ENCODE peak calls at places on chromosomes 6 and 20, in five cellular contexts. E, J, F, Q and X are unnamed samples.

GRCh38 chr6:158122048-158122447 is 46.0 kb downstream of the SERAC1 start:
- DNase-seq in F (no peak), Q (no peak), E (no peak), J (no peak), X (no peak)

GRCh38 chr6:163897030-163897429 is 482.5 kb downstream of the QKI start:
- DNase-seq in J (no peak), E (no peak), F (no peak), Q (no peak), X (no peak)

GRCh38 chr6:55239099-55239498 is 64.8 kb downstream of the HCRTR2 start:
- DNase-seq in E (no peak), J (no peak), F (no peak), Q (no peak), X (no peak)

GRCh38 chr20:51236396-51236795 is 213.5 kb upstream of the KCNG1 start:
- DNase-seq in J (no peak), E (no peak), Q (no peak), F (no peak), X (no peak)

GRCh38 chr6:144912474-144912873 is 627.3 kb downstream of the UTRN start:
- DNase-seq in E (no peak), Q (no peak), J (no peak), F (no peak), X (no peak)

GRCh38 chr6:24936641-24937317 is 1.0 kb upstream of the RIPOR2 start:
- DNase-seq in J (no peak), F (peak; percentile 58), Q (no peak), E (no peak), X (no peak)

GRCh38 chr6:157989541-157990289 is 8.1 kb downstream of the SYNJ2 start:
- DNase-seq in Q (no peak), J (no peak), E (no peak), F (no peak), X (no peak)

GRCh38 chr6:2857580-2858337 is 16.1 kb upstream of the SERPINB1 start:
- DNase-seq in J (peak; percentile 66), F (peak; percentile 80), Q (no peak), E (no peak), X (no peak)

GRCh38 chr6:44001318-44001868 is 125.9 kb downstream of the MRPL14 start:
- DNase-seq in J (no peak), E (peak; percentile 12), F (peak; percentile 76), Q (no peak), X (no peak)

GRCh38 chr6:113031591-113031990 is 684.5 kb downstream of the RFPL4B start:
- DNase-seq in Q (no peak), F (no peak), E (no peak), J (no peak), X (no peak)

GRCh38 chr6:16802071-16802470 is 40.8 kb upstream of the ATXN1 start:
- DNase-seq in F (no peak), E (no peak), Q (no peak), J (no peak), X (no peak)

GRCh38 chr6:28488916-28489365 is 26.7 kb downstream of the GPX6 start:
- DNase-seq in J (no peak), F (peak; percentile 37), E (no peak), Q (no peak), X (no peak)

GRCh38 chr6:37965964-37966676 is 146.6 kb downstream of the ZFAND3 start:
- DNase-seq in Q (no peak), E (no peak), F (no peak), J (no peak), X (no peak)

GRCh38 chr6:79536969-79537747 is at the start of gene LCA5:
- DNase-seq in Q (peak; percentile 76), E (peak; percentile 93), F (peak; percentile 93), J (peak; percentile 73), X (peak; percentile 81)

GRCh38 chr6:161038229-161039003 is 46.8 kb downstream of the MAP3K4 start:
- DNase-seq in Q (no peak), J (no peak), E (peak; percentile 41), F (peak; percentile 37), X (no peak)

GRCh38 chr20:63540417-63541186 is 3.4 kb upstream of the PTK6 start:
- DNase-seq in F (no peak), J (no peak), Q (no peak), E (no peak), X (no peak)

GRCh38 chr6:153172815-153173214 is 41.7 kb upstream of the RGS17 start:
- DNase-seq in F (no peak), J (no peak), Q (no peak), E (no peak), X (no peak)

GRCh38 chr6:78093861-78094360 is 441.1 kb downstream of the MEI4 start:
- DNase-seq in F (no peak), E (no peak), Q (no peak), J (no peak), X (no peak)

GRCh38 chr6:27867051-27867940 is 44.9 kb downstream of the OR2B2 start:
- DNase-seq in F (peak; percentile 75), E (peak; percentile 88), Q (peak; percentile 68), J (peak; percentile 51), X (peak; percentile 57)

GRCh38 chr6:1247058-1247457 is 64.8 kb upstream of the FOXQ1 start:
- DNase-seq in Q (no peak), J (no peak), E (no peak), F (no peak), X (no peak)

GRCh38 chr6:1251198-1252155 is 60.4 kb upstream of the FOXQ1 start:
- DNase-seq in F (no peak), E (no peak), Q (no peak), J (no peak), X (no peak)

GRCh38 chr6:1253816-1254215 is 58.1 kb upstream of the FOXQ1 start:
- DNase-seq in F (no peak), J (no peak), E (no peak), Q (no peak), X (no peak)

GRCh38 chr6:1247894-1248293 is 64.0 kb upstream of the FOXQ1 start:
- DNase-seq in Q (no peak), J (no peak), E (no peak), F (no peak), X (no peak)

GRCh38 chr6:1250489-1251197 is 61.3 kb upstream of the FOXQ1 start:
- DNase-seq in E (no peak), F (no peak), J (no peak), Q (no peak), X (no peak)
- TF ChIP-seq CTCF in E (no peak), F (no peak), J (no peak), Q (no peak), X (no peak)

GRCh38 chr6:159968295-159969203 is at the start of gene IGF2R:
- DNase-seq in J (peak; percentile 93), F (peak; percentile 98), E (peak; percentile 93), Q (peak; percentile 92), X (peak; percentile 85)
- TF ChIP-seq CTCF in J (no peak), F (no peak), E (no peak), Q (peak; percentile 29), X (peak; percentile 32)

DNA sequence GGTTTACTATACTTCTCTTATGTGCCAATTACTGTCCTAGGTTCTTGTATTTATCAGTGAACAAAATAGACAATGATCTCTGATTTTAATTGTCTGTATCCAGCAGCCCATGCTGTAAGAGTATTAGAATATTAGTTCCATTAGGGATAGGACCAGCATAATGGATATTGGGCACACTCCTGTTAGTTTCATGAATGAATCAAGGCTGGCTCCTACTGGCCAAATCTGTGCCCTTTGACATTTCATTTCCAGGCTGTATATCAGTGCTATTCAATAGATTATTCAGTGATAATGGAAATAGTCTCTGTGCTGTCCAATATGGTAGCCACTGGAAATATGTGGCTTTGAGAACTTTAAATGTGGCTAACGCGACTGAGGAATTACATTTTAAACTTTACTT is 1007.9 kb upstream of the FLRT3 start:
- DNase-seq in F (no peak), E (no peak), Q (no peak), J (no peak), X (no peak)
- TF ChIP-seq CTCF in F (no peak), E (no peak), Q (no peak), J (no peak), X (no peak)

GRCh38 chr6:169324086-169324485 is 70.4 kb upstream of the THBS2 start:
- DNase-seq in Q (no peak), E (no peak), J (no peak), F (no peak), X (no peak)

GRCh38 chr6:169324661-169325459 is 71.2 kb upstream of the THBS2 start:
- DNase-seq in J (no peak), E (no peak), F (no peak), Q (no peak), X (no peak)

GRCh38 chr6:169328112-169328801 is 74.6 kb upstream of the THBS2 start:
- DNase-seq in F (no peak), Q (no peak), E (no peak), J (no peak), X (no peak)

GRCh38 chr6:169323221-169323620 is 69.6 kb upstream of the THBS2 start:
- DNase-seq in J (no peak), F (no peak), Q (no peak), E (no peak), X (no peak)

GRCh38 chr6:169326067-169326799 is 72.6 kb upstream of the THBS2 start:
- DNase-seq in F (no peak), J (no peak), E (no peak), Q (no peak), X (no peak)
- TF ChIP-seq CTCF in F (no peak), J (no peak), E (no peak), Q (no peak), X (peak; percentile 19)

GRCh38 chr6:137475103-137475502 is 19.1 kb downstream of the OLIG3 start:
- DNase-seq in E (no peak), Q (no peak), F (no peak), J (no peak), X (no peak)
- TF ChIP-seq CTCF in E (no peak), Q (no peak), F (no peak), J (no peak), X (peak; percentile 32)

DNA sequence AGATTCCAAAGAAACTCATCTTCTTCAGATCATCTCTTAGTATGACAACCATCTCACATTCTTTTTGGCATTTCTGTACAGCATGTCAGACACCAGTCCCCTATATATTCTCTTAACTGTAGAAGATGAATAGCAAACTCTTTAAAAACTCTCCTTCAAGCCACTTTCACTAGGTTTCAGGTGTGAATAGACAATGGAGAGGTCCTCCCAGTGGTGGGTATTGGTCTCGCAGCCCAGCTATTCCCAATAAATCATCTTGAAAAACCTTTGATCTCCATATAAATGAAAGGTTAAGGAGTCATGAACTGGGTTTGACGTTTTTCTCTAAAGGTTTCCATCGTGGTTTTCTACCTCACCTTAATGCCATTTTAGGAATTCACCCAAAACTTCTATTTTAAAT is 180.0 kb downstream of the GJA1 start:
- DNase-seq in F (no peak), J (no peak), E (no peak), Q (no peak), X (no peak)
- TF ChIP-seq CTCF in F (no peak), J (no peak), E (no peak), Q (no peak), X (peak; percentile 36)

DNA sequence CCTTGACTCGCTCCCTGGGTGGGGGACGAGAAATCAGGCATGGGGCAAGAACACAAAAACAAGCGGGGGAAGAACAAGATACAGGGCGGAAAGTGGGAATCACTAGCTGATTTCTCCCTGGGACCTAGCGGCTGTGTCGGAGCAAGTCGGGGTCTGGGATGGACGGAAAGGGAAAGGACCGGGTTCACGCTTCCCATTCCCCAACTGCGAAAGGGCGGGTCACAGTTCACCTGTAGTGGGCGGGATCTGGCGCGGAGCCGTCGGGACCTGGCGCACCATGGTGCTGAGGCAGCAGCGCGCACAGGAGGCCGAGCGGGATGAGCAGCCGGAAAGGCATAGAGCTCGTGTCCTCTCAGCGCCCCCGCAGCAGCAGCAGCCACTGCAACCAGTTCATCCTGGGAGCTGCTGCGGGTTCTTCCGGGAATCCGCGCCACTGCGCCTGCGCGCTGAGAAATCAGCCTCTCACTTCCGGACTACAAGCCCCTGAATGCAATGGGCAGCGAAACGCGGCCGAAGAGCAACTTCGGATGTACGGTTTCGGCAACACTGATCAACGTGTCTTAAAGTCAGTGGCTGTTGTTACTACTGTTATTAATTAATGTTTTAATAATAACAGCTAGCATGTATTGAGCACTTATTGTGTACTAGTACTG is at the start of gene EDEM2:
- DNase-seq in J (peak; percentile 89), E (peak; percentile 95), Q (peak; percentile 95), F (peak; percentile 96), X (peak; percentile 97)
- TF ChIP-seq CTCF in J (no peak), E (no peak), Q (no peak), F (no peak), X (no peak)